ENCODE peak calls at places on chromosomes 6 and 20, in five cellular contexts. T is sigmoid colon, V is A549, J is upper lobe of left lung, W is body of pancreas. U is an unnamed sample.

GRCh38 chr6:68559052-68559451 is 76.0 kb upstream of the ADGRB3 start:
- DNase-seq in T (no peak), V (no peak), J (no peak), W (no peak), U (no peak)

GRCh38 chr20:63293866-63294535 is 1.0 kb downstream of the COL20A1 start:
- DNase-seq in T (no peak), V (no peak), J (no peak), W (no peak), U (no peak)

GRCh38 chr6:37696220-37696840 is 1.4 kb downstream of the MDGA1 start:
- DNase-seq in T (no peak), V (no peak), J (peak; percentile 89), W (no peak), U (no peak)

GRCh38 chr6:113148576-113148975 is 708.6 kb upstream of the MARCKS start:
- DNase-seq in T (no peak), V (no peak), J (no peak), W (no peak), U (no peak)

GRCh38 chr20:54481442-54481841 is 6.0 kb downstream of the DOK5 start:
- DNase-seq in T (no peak), V (no peak), J (no peak), W (no peak), U (no peak)

GRCh38 chr6:124535746-124536145 is 426.5 kb upstream of the RNF217 start:
- DNase-seq in T (no peak), V (peak; percentile 24), J (peak; percentile 13), W (no peak), U (no peak)

GRCh38 chr6:100346828-100347227 is 117.9 kb downstream of the SIM1 start:
- DNase-seq in T (no peak), V (peak; percentile 3), J (no peak), W (no peak), U (no peak)

GRCh38 chr6:3288711-3289663 is 30.2 kb downstream of the PSMG4 start:
- DNase-seq in T (peak; percentile 60), V (no peak), J (peak; percentile 79), W (no peak), U (no peak)

GRCh38 chr20:51966296-51966971 is 164.1 kb upstream of the SALL4 start:
- DNase-seq in T (peak; percentile 63), V (peak; percentile 86), J (no peak), W (peak; percentile 61), U (no peak)

GRCh38 chr20:58719258-58719657 is 26.7 kb downstream of the NPEPL1 start:
- DNase-seq in T (peak; percentile 62), V (no peak), J (no peak), W (no peak), U (no peak)

GRCh38 chr6:127367023-127367375 is 23.6 kb upstream of the ECHDC1 start:
- DNase-seq in T (no peak), V (peak; percentile 4), J (no peak), W (no peak), U (no peak)

GRCh38 chr6:139240161-139241010 is 51.4 kb downstream of the TXLNB start:
- DNase-seq in T (no peak), V (no peak), J (no peak), W (peak; percentile 58), U (no peak)

GRCh38 chr6:144888621-144889020 is 603.5 kb downstream of the UTRN start:
- DNase-seq in T (no peak), V (no peak), J (no peak), W (no peak), U (no peak)

GRCh38 chr6:162726997-162727346 is 594 bp downstream of the PRKN start:
- DNase-seq in T (no peak), V (no peak), J (no peak), W (no peak), U (no peak)

GRCh38 chr6:33215761-33216649 is 7.7 kb downstream of the RING1 start:
- DNase-seq in T (peak; percentile 51), V (no peak), J (no peak), W (no peak), U (no peak)

GRCh38 chr6:44101832-44102231 is 25.4 kb downstream of the MRPL14 start:
- DNase-seq in T (no peak), V (no peak), J (no peak), W (no peak), U (no peak)

GRCh38 chr6:44342489-44342888 is at the start of gene SPATS1:
- DNase-seq in T (no peak), V (no peak), J (peak; percentile 86), W (peak; percentile 29), U (peak; percentile 19)

GRCh38 chr6:87675004-87675681 is 26.9 kb downstream of the AKIRIN2 start:
- DNase-seq in T (no peak), V (no peak), J (no peak), W (no peak), U (no peak)

GRCh38 chr6:845581-845980 is 152.6 kb upstream of the EXOC2 start:
- DNase-seq in T (no peak), V (no peak), J (no peak), W (no peak), U (no peak)

GRCh38 chr6:84897874-84898635 is 133.7 kb upstream of the TBX18 start:
- DNase-seq in T (no peak), V (peak; percentile 78), J (no peak), W (no peak), U (no peak)

GRCh38 chr6:34858681-34859080 is 29.2 kb downstream of the TAF11 start:
- DNase-seq in T (no peak), V (no peak), J (no peak), W (no peak), U (no peak)

GRCh38 chr6:136757150-136757549 is 35.1 kb downstream of the MAP3K5 start:
- DNase-seq in T (no peak), V (peak; percentile 8), J (no peak), W (no peak), U (no peak)
- H3K4me1 ChIP-seq in T (peaks cover 16% of the 10 kb centered on the region), V (no peaks in the 10 kb centered on the region), J (peaks cover 47% of the 10 kb centered on the region), W (peaks cover 40% of the 10 kb centered on the region), U (peaks cover 27% of the 10 kb centered on the region)

GRCh38 chr6:166307082-166307980 is 861 bp downstream of the PRR18 start:
- DNase-seq in T (no peak), V (no peak), J (peak; percentile 86), W (peak; percentile 17), U (no peak)

GRCh38 chr6:166309977-166310376 is 1.8 kb upstream of the PRR18 start:
- DNase-seq in T (no peak), V (no peak), J (no peak), W (no peak), U (no peak)

GRCh38 chr6:166306378-166307081 is 1.7 kb downstream of the PRR18 start:
- DNase-seq in T (no peak), V (no peak), J (peak; percentile 72), W (no peak), U (no peak)

GRCh38 chr6:166308769-166309589 is 787 bp upstream of the PRR18 start:
- DNase-seq in T (no peak), V (no peak), J (no peak), W (peak; percentile 28), U (no peak)

DNA sequence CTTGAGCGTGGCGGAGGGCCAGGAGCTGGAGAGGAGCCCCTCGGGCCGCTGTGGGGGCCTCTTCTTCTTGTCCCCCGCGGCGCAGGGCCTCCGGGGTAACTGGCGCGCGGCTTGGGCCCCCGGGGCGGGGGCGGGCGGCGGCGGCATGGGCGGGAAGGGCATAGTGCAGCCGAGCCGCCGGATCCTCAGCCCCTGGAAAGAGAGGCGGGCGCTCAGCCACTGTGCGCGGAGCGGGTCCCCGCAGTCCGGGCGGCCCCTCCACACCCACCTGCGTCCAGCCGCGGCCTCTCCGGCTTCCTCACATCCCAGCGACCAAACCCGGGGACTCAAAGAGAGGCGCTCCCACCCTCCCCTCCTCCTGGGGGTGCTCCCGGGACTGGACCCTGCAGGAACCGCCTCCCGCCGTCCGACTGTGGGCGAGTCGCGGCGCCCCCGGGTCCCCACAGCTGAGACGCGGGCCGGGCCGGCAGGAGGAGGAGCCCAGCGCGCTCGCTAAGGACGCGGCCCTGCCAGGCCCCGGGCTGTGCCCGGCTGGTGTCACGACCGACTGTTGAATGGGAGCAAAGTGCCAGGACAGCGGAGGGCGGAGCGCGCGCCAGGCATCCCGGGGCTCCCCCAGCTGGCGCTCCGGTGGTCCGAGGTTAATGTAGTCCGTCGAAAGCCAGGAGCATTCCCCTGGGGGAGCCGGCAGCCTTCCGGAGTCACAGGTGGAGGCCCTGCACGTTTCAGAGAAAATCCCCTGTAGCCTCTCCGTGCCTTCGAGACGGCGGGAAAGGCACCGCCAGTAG is at the start of gene PRR18:
- DNase-seq in T (no peak), V (no peak), J (peak; percentile 89), W (peak; percentile 14), U (no peak)
- TF ChIP-seq POLR2A in T (no peak), V (no peak), J (no peak), W (no peak), U (no peak)

DNA sequence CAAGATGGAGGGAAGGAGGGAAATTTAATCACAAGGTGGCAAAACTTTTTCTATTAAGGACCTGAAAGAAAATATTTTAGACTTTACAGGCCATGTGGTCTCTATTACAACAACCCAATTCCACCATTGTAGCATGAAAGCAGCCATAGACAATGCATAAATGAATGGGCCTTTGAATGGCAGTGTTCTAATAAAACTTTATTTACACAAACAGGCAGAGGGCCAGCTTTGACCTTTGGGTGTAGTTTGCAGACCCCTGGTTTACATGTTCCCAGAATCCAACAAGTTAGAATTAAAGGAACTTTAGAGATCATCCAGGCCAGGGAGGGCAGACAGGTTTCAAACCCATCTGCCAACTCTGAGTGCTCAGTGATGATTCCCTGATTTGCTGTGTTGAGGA is 95.2 kb downstream of the BANF2 start:
- DNase-seq in T (no peak), V (no peak), J (no peak), W (no peak), U (no peak)
- H3K4me1 ChIP-seq in T (no peaks in the 10 kb centered on the region), V (no peaks in the 10 kb centered on the region), J (peaks cover 16% of the 10 kb centered on the region), W (peaks cover 40% of the 10 kb centered on the region), U (no peaks in the 10 kb centered on the region)

GRCh38 chr20:44598413-44599290 is 16.3 kb downstream of the PKIG start:
- DNase-seq in T (no peak), V (no peak), J (no peak), W (no peak), U (no peak)
- TF ChIP-seq POLR2A in T (no peak), V (no peak), J (no peak), W (no peak), U (no peak)

DNA sequence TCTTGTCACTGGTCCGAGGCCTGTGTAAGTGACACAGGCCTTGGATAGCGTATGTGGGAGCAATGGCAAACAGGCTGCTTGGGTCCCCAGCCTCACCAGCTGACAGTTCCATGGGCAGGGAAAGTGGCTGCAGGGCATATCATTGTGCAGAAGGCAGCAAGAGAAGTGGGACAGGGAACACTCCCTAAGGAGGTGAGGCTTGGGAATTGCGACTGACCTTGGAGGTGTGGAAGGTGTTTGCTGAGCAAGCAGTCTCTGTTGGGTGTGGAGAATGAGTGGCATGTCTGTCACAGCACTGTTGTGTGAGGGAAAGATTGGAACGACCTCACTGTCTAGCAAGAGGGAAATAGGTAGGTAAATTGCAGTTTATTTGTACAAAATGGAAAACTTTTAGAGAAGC is 16.8 kb downstream of the POFUT1 start:
- DNase-seq in T (no peak), V (no peak), J (no peak), W (no peak), U (no peak)
- H3K4me1 ChIP-seq in T (no peaks in the 10 kb centered on the region), V (no peaks in the 10 kb centered on the region), J (peaks cover 13% of the 10 kb centered on the region), W (peaks cover 42% of the 10 kb centered on the region), U (no peaks in the 10 kb centered on the region)

GRCh38 chr6:32047539-32047854 is 9.3 kb downstream of the CYP21A2 start:
- DNase-seq in T (peak; percentile 66), V (no peak), J (no peak), W (no peak), U (no peak)

GRCh38 chr6:32047084-32047478 is 8.9 kb downstream of the CYP21A2 start:
- DNase-seq in T (peak; percentile 91), V (no peak), J (no peak), W (no peak), U (peak; percentile 80)

GRCh38 chr6:32046450-32047083 is 8.4 kb downstream of the CYP21A2 start:
- DNase-seq in T (peak; percentile 84), V (no peak), J (peak; percentile 75), W (no peak), U (peak; percentile 47)

GRCh38 chr6:32045811-32046449 is 7.7 kb downstream of the CYP21A2 start:
- DNase-seq in T (no peak), V (no peak), J (peak; percentile 59), W (no peak), U (no peak)

GRCh38 chr6:32047855-32048766 is 9.9 kb downstream of the CYP21A2 start:
- DNase-seq in T (peak; percentile 89), V (peak; percentile 48), J (peak; percentile 85), W (peak; percentile 72), U (peak; percentile 68)
- TF ChIP-seq POLR2A in T (no peak), V (no peak), J (no peak), W (no peak), U (no peak)

U was measured in tibial nerve.